ENCODE peak calls at places on chromosomes 3 and 15, in six cellular contexts. V, B, E, J, U and P are unnamed samples.

GRCh38 chr3:194888916-194889315 is 203.2 kb downstream of the FAM43A start:
- DNase-seq in V (no peak), B (no peak), E (no peak), J (peak), U (no peak), P (no peak)

GRCh38 chr3:193317901-193318300 is 60.7 kb downstream of the ATP13A5 start:
- DNase-seq in V (no peak), B (no peak), E (no peak), J (no peak), U (no peak), P (no peak)

GRCh38 chr3:183298708-183299153 is 45.7 kb downstream of the B3GNT5 start:
- DNase-seq in V (peak), B (no peak), E (no peak), J (peak), U (no peak), P (peak)

GRCh38 chr15:41567261-41567660 is 8.2 kb downstream of the TYRO3 start:
- DNase-seq in V (no peak), B (no peak), E (no peak), J (no peak), U (no peak), P (no peak)

GRCh38 chr3:179738998-179739397 is 86.2 kb downstream of the USP13 start:
- DNase-seq in V (no peak), B (no peak), E (no peak), J (no peak), U (no peak), P (no peak)

GRCh38 chr15:27358751-27359434 is 387.9 kb downstream of the GABRG3 start:
- DNase-seq in V (peak), B (peak), E (no peak), J (peak), U (no peak), P (no peak)

GRCh38 chr3:27607370-27607769 is 114.8 kb downstream of the EOMES start:
- DNase-seq in V (no peak), B (no peak), E (no peak), J (no peak), U (no peak), P (no peak)

GRCh38 chr3:194348354-194348753 is 2.8 kb downstream of the CPN2 start:
- DNase-seq in V (no peak), B (no peak), E (no peak), J (no peak), U (no peak), P (no peak)

GRCh38 chr3:181952221-181952620 is 240.5 kb downstream of the SOX2 start:
- DNase-seq in V (no peak), B (no peak), E (no peak), J (no peak), U (no peak), P (no peak)

GRCh38 chr3:59654953-59655430 is 605.2 kb upstream of the CFAP20DC start:
- DNase-seq in V (no peak), B (no peak), E (no peak), J (no peak), U (no peak), P (no peak)

GRCh38 chr3:4744405-4745239 is 234.6 kb upstream of the BHLHE40 start:
- DNase-seq in V (no peak), B (no peak), E (no peak), J (no peak), U (peak), P (no peak)

GRCh38 chr15:94582368-94582767 is 351.0 kb downstream of the MCTP2 start:
- DNase-seq in V (peak), B (peak), E (no peak), J (no peak), U (no peak), P (no peak)

GRCh38 chr15:49830411-49830810 is 209.6 kb downstream of the DTWD1 start:
- DNase-seq in V (no peak), B (no peak), E (no peak), J (no peak), U (no peak), P (no peak)

GRCh38 chr3:170463011-170463410 is 44.3 kb downstream of the CLDN11 start:
- DNase-seq in V (no peak), B (no peak), E (no peak), J (peak), U (no peak), P (no peak)

GRCh38 chr3:141231923-141232861 is 567 bp downstream of the PXYLP1 start:
- DNase-seq in V (peak), B (no peak), E (peak), J (peak), U (peak), P (peak)

GRCh38 chr3:57009367-57009766 is 51.1 kb upstream of the SPATA12 start:
- DNase-seq in V (no peak), B (no peak), E (no peak), J (no peak), U (no peak), P (no peak)

GRCh38 chr15:101684384-101684783 is 32.2 kb upstream of the TM2D3 start:
- DNase-seq in V (no peak), B (no peak), E (no peak), J (no peak), U (no peak), P (no peak)

GRCh38 chr3:122146466-122146865 is 37.0 kb upstream of the CASR start:
- DNase-seq in V (no peak), B (no peak), E (no peak), J (no peak), U (no peak), P (no peak)

GRCh38 chr3:65233561-65233960 is 545.8 kb upstream of the ADAMTS9 start:
- DNase-seq in V (no peak), B (no peak), E (no peak), J (no peak), U (no peak), P (no peak)

GRCh38 chr15:33279613-33280205 is 31.1 kb upstream of the RYR3 start:
- DNase-seq in V (no peak), B (no peak), E (no peak), J (peak), U (no peak), P (no peak)

GRCh38 chr3:81692766-81693165 is 68.7 kb downstream of the GBE1 start:
- DNase-seq in V (no peak), B (no peak), E (no peak), J (no peak), U (no peak), P (no peak)

GRCh38 chr15:100999369-100999768 is 80.2 kb downstream of the LRRK1 start:
- DNase-seq in V (no peak), B (no peak), E (no peak), J (peak), U (no peak), P (no peak)

GRCh38 chr3:66220066-66220465 is 735 bp upstream of the SLC25A26 start:
- DNase-seq in V (no peak), B (no peak), E (no peak), J (no peak), U (no peak), P (no peak)

GRCh38 chr3:139109271-139109670 is 64.6 kb upstream of the PRR23C start:
- DNase-seq in V (no peak), B (no peak), E (no peak), J (peak), U (no peak), P (peak)

GRCh38 chr3:60463655-60464054 is 787.6 kb downstream of the FHIT start:
- DNase-seq in V (no peak), B (no peak), E (no peak), J (no peak), U (no peak), P (no peak)

GRCh38 chr15:84878504-84878903 is 6.0 kb upstream of the SLC28A1 start:
- DNase-seq in V (peak), B (peak), E (peak), J (no peak), U (peak), P (no peak)

GRCh38 chr3:178560759-178561158 is 24.5 kb downstream of the KCNMB2 start:
- DNase-seq in V (no peak), B (no peak), E (no peak), J (no peak), U (no peak), P (no peak)

GRCh38 chr3:171428892-171429291 is 31.3 kb downstream of the TNIK start:
- DNase-seq in V (no peak), B (no peak), E (no peak), J (no peak), U (no peak), P (no peak)

GRCh38 chr3:138687236-138687635 is 78.7 kb downstream of the FAIM start:
- DNase-seq in V (no peak), B (no peak), E (no peak), J (no peak), U (no peak), P (no peak)

GRCh38 chr3:153277029-153277428 is 115.0 kb downstream of the RAP2B start:
- DNase-seq in V (no peak), B (no peak), E (no peak), J (no peak), U (no peak), P (no peak)

GRCh38 chr15:85035980-85036379 is 54.3 kb downstream of the PDE8A start:
- DNase-seq in V (peak), B (no peak), E (no peak), J (no peak), U (no peak), P (no peak)

GRCh38 chr15:69602921-69603320 is 150.3 kb downstream of the RPLP1 start:
- DNase-seq in V (no peak), B (no peak), E (no peak), J (no peak), U (no peak), P (no peak)

GRCh38 chr15:49751191-49751590 is 130.3 kb downstream of the DTWD1 start:
- DNase-seq in V (no peak), B (no peak), E (no peak), J (no peak), U (no peak), P (no peak)

GRCh38 chr15:74043425-74044266 is 38.7 kb downstream of the GOLGA6A start:
- DNase-seq in V (no peak), B (no peak), E (no peak), J (no peak), U (no peak), P (no peak)

GRCh38 chr15:41979493-41980266 is 7.3 kb upstream of the EHD4 start:
- DNase-seq in V (peak), B (no peak), E (peak), J (no peak), U (no peak), P (peak)

GRCh38 chr15:59691194-59691805 is 2.2 kb upstream of the BNIP2 start:
- DNase-seq in V (peak), B (no peak), E (peak), J (no peak), U (peak), P (no peak)

GRCh38 chr3:178367817-178368617 is 168.2 kb upstream of the KCNMB2 start:
- DNase-seq in V (no peak), B (no peak), E (no peak), J (no peak), U (no peak), P (no peak)

GRCh38 chr15:95129589-95129988 is 898.2 kb downstream of the MCTP2 start:
- DNase-seq in V (no peak), B (no peak), E (no peak), J (no peak), U (peak), P (no peak)

GRCh38 chr3:10775828-10776227 is 40.2 kb upstream of the SLC6A11 start:
- DNase-seq in V (no peak), B (no peak), E (no peak), J (peak), U (no peak), P (no peak)
- TF ChIP-seq POLR2A in V (no peak), B (no peak), E (no peak), J (no peak), U (no peak), P (no peak)

GRCh38 chr15:55514414-55514850 is 6.4 kb upstream of the DNAAF4 start:
- DNase-seq in V (no peak), B (no peak), E (no peak), J (no peak), U (no peak), P (no peak)
- TF ChIP-seq EP300 in V (no peak), B (no peak), E (no peak), J (no peak), U (no peak), P (no peak)

GRCh38 chr3:52880047-52880446 is 17.3 kb downstream of the STIMATE start:
- DNase-seq in V (no peak), B (no peak), E (no peak), J (no peak), U (no peak), P (no peak)
- TF ChIP-seq CTCF in V (no peak), B (no peak), E (no peak), J (no peak), U (no peak), P (no peak)

GRCh38 chr3:50195501-50196252 is 4.3 kb downstream of the GNAT1 start:
- DNase-seq in V (no peak), B (no peak), E (no peak), J (no peak), U (no peak), P (no peak)
- TF ChIP-seq POLR2A in V (no peak), B (no peak), E (no peak), J (no peak), U (no peak), P (no peak)

GRCh38 chr3:14306167-14306566 is 96.2 kb upstream of the SLC6A6 start:
- DNase-seq in V (no peak), B (no peak), E (no peak), J (no peak), U (no peak), P (no peak)
- TF ChIP-seq EP300 in V (no peak), B (no peak), E (no peak), J (no peak), U (no peak), P (no peak)

DNA sequence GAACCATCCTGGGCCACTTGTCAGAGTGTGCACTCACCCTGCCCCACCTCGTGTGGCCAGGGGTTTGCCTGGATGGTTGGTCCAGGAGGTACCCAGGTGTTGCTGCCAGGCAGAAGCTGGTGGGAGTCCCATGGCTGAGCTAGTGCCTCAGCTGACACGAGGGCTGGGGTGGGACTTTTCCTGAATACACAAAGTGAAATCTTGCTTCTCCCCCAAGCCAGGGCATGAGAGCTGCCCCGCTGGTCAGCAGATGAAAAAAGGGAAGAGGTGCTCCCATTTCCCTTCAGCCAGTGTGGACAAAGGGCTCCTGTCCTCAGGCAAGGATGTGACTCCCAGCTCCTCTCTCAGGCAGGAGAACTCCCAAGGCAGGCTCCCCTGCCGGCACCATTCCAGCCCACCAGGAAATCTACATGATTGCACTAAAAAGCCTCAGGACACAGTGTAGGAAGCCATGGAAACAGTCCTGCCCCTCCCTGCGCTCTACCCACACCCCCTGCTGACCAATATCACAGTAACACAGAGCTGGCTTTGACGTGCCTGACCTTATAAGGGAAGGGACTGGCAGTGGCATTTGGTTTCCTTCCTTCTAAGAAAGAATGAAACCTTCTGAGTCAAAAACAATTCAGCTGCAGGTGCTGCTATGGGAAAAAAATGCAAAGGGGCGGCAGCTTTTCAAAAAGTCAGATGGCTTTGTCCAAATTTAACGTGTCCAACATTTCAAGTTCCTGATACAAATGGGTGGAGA is 33.9 kb downstream of the MYO5C start:
- DNase-seq in V (peak), B (peak), E (peak), J (no peak), U (peak), P (no peak)
- TF ChIP-seq CTCF in V (no peak), B (no peak), E (no peak), J (no peak), U (no peak), P (no peak)

DNA sequence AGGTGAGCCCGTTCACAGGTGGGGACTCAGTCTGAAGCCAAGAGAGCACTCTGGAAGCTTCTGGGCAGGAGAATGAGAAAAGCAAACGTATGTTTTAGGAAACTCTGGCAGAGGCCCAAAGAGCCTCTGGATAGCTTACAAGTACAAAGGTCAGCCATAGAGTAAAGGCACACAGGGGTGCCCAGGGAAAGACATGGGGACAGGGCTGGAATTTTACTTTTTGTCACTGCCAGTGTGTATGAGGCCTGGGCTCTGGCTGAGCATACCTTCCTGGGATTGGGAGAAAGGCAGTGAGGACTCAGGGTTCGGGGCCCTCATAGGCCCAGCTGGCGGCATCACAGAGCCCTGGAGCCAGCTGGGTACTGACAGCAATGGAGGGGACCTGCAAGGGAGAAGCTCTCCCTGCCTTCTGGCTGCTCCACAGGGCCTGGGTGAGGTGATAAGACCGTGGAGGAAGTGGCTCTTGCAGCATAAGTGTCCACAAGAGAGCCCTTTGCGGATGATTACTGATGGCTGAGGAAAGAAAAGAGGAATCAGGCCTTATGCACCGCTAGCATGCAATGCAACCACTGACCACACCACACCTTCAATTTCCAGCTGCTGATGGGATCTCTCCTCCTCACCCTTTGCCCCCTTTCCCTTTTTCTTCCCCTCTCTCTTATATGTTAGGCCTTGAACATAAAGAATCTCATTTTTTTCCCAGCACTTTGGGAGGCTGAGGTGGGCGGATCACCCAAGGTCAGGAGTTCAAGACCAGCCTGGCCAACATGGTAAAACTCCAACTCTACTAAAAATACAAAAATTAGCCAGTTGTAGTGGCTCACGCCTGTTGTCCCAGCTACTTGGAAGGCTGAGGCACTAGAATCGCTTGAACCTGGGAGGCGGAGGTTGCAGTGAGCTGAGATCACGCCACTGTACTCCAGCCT is 25.1 kb upstream of the BCL2L10 start:
- DNase-seq in V (peak), B (no peak), E (peak), J (no peak), U (no peak), P (no peak)
- TF ChIP-seq POLR2A in V (no peak), B (no peak), E (no peak), J (no peak), U (no peak), P (no peak)

DNA sequence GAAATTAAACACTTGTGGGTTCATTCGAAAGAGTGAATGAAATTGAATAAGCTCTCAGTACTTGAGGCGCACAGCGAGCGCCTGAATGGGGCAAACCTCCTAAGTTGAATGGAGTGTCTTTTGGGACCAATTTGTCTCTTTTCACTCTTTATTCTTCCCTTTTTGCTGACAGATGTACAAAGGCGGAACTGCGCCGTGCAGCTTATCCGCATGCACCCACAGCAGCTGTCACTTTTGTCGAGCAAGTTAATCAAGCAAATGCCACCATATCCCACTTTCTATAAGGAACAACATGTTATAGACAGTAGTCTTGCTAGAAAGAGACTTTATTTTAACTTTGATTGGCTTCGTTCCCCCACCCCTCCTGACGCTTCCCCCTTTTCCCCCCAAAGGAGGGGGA is 47.9 kb upstream of the FEZF2 start:
- DNase-seq in V (no peak), B (no peak), E (no peak), J (no peak), U (no peak), P (no peak)
- TF ChIP-seq EP300 in V (no peak), B (no peak), E (no peak), J (no peak), U (no peak), P (no peak)

GRCh38 chr3:100621251-100621650 is 11.8 kb downstream of the ADGRG7 start:
- DNase-seq in V (no peak), B (no peak), E (no peak), J (no peak), U (no peak), P (no peak)
- TF ChIP-seq CTCF in V (no peak), B (no peak), E (no peak), J (no peak), U (no peak), P (no peak)

GRCh38 chr3:53264718-53265117 is 8.9 kb upstream of the TKT start:
- DNase-seq in V (no peak), B (no peak), E (peak), J (no peak), U (no peak), P (no peak)

GRCh38 chr3:53267766-53268165 is 11.9 kb upstream of the TKT start:
- DNase-seq in V (no peak), B (no peak), E (no peak), J (no peak), U (no peak), P (no peak)

GRCh38 chr3:53274938-53275666 is 19.3 kb upstream of the TKT start:
- DNase-seq in V (no peak), B (no peak), E (no peak), J (no peak), U (no peak), P (no peak)

GRCh38 chr3:53273271-53273670 is 17.4 kb upstream of the TKT start:
- DNase-seq in V (no peak), B (no peak), E (no peak), J (no peak), U (no peak), P (no peak)

GRCh38 chr3:53269888-53270880 is 14.4 kb upstream of the TKT start:
- DNase-seq in V (peak), B (peak), E (peak), J (peak), U (peak), P (peak)
- TF ChIP-seq POLR2A in V (peak), B (peak), E (no peak), J (no peak), U (no peak), P (no peak)